ENCODE peak calls at places on chromosome 13, in four cellular contexts. One of them, this sample, is unnamed.
A peak's percentile ranks its signal among the peaks of the same experiment; 100 is the strongest.

GRCh38 chr13:22287343-22287922 is 616.6 kb downstream of the FGF9 start:
- DNase-seq in cardiac fibroblast: no peak
- DNase-seq in HFFc6: no peak
- DNase-seq in CD4-positive, alpha-beta T cell: no peak
- DNase-seq in this sample: no peak

GRCh38 chr13:29937836-29938235 is 87.4 kb upstream of the UBL3 start:
- DNase-seq in HFFc6: no peak
- DNase-seq in CD4-positive, alpha-beta T cell: peak; percentile 31
- DNase-seq in cardiac fibroblast: no peak
- DNase-seq in this sample: no peak

GRCh38 chr13:35600137-35600536 is 123.6 kb upstream of the MAB21L1 start:
- DNase-seq in CD4-positive, alpha-beta T cell: no peak
- DNase-seq in cardiac fibroblast: peak; percentile 45
- DNase-seq in HFFc6: peak; percentile 44
- DNase-seq in this sample: no peak

GRCh38 chr13:113887700-113888201 is 23.9 kb upstream of the GAS6 start:
- DNase-seq in cardiac fibroblast: peak; percentile 23
- DNase-seq in CD4-positive, alpha-beta T cell: no peak
- DNase-seq in HFFc6: no peak
- DNase-seq in this sample: peak; percentile 21

GRCh38 chr13:100600461-100600860 is 11.9 kb upstream of the GGACT start:
- DNase-seq in HFFc6: no peak
- DNase-seq in CD4-positive, alpha-beta T cell: no peak
- DNase-seq in cardiac fibroblast: no peak
- DNase-seq in this sample: no peak

GRCh38 chr13:24777171-24777570 is 13.2 kb downstream of the RNF17 start:
- DNase-seq in HFFc6: no peak
- DNase-seq in CD4-positive, alpha-beta T cell: no peak
- DNase-seq in cardiac fibroblast: no peak
- DNase-seq in this sample: no peak

GRCh38 chr13:99133230-99133629 is 67.4 kb upstream of the UBAC2 start:
- DNase-seq in HFFc6: no peak
- DNase-seq in cardiac fibroblast: no peak
- DNase-seq in CD4-positive, alpha-beta T cell: no peak
- DNase-seq in this sample: peak; percentile 27

GRCh38 chr13:109979186-109979585 is 192.8 kb upstream of the IRS2 start:
- DNase-seq in cardiac fibroblast: no peak
- DNase-seq in HFFc6: no peak
- DNase-seq in CD4-positive, alpha-beta T cell: no peak
- DNase-seq in this sample: no peak

GRCh38 chr13:114118086-114118762 is 14.2 kb downstream of the RASA3 start:
- DNase-seq in HFFc6: peak; percentile 68
- DNase-seq in CD4-positive, alpha-beta T cell: no peak
- DNase-seq in cardiac fibroblast: no peak
- DNase-seq in this sample: no peak

GRCh38 chr13:80235559-80236296 is 105.2 kb downstream of the SPRY2 start:
- DNase-seq in cardiac fibroblast: peak; percentile 65
- DNase-seq in CD4-positive, alpha-beta T cell: no peak
- DNase-seq in HFFc6: no peak
- DNase-seq in this sample: no peak

GRCh38 chr13:114339779-114340534 is 25.7 kb downstream of the CHAMP1 start:
- DNase-seq in cardiac fibroblast: peak; percentile 59
- DNase-seq in CD4-positive, alpha-beta T cell: peak; percentile 21
- DNase-seq in HFFc6: peak; percentile 55
- DNase-seq in this sample: no peak

GRCh38 chr13:25928941-25929505 is 122.8 kb downstream of the SHISA2 start:
- DNase-seq in HFFc6: no peak
- DNase-seq in CD4-positive, alpha-beta T cell: no peak
- DNase-seq in cardiac fibroblast: no peak
- DNase-seq in this sample: no peak

GRCh38 chr13:81377926-81378325 is 1037.0 kb upstream of the SPRY2 start:
- DNase-seq in cardiac fibroblast: no peak
- DNase-seq in HFFc6: no peak
- DNase-seq in CD4-positive, alpha-beta T cell: no peak
- DNase-seq in this sample: no peak

GRCh38 chr13:101916108-101916757 is 463.8 kb downstream of the ITGBL1 start:
- DNase-seq in CD4-positive, alpha-beta T cell: no peak
- DNase-seq in HFFc6: no peak
- DNase-seq in cardiac fibroblast: peak; percentile 17
- DNase-seq in this sample: peak; percentile 85

GRCh38 chr13:60583196-60583908 is 186.3 kb downstream of the TDRD3 start:
- DNase-seq in HFFc6: peak; percentile 9
- DNase-seq in cardiac fibroblast: peak; percentile 92
- DNase-seq in CD4-positive, alpha-beta T cell: no peak
- DNase-seq in this sample: no peak

GRCh38 chr13:99313473-99313872 is 6.3 kb upstream of the GPR183 start:
- DNase-seq in cardiac fibroblast: no peak
- DNase-seq in CD4-positive, alpha-beta T cell: no peak
- DNase-seq in HFFc6: no peak
- DNase-seq in this sample: no peak

GRCh38 chr13:21973437-21974125 is 302.7 kb downstream of the FGF9 start:
- DNase-seq in HFFc6: no peak
- DNase-seq in CD4-positive, alpha-beta T cell: no peak
- DNase-seq in cardiac fibroblast: no peak
- DNase-seq in this sample: no peak

GRCh38 chr13:112968910-112969691 is at the start of gene MCF2L:
- DNase-seq in HFFc6: no peak
- DNase-seq in CD4-positive, alpha-beta T cell: peak; percentile 74
- DNase-seq in cardiac fibroblast: peak; percentile 42
- DNase-seq in this sample: no peak

GRCh38 chr13:33108620-33109019 is 92.4 kb downstream of the KL start:
- DNase-seq in cardiac fibroblast: peak; percentile 44
- DNase-seq in HFFc6: peak; percentile 70
- DNase-seq in CD4-positive, alpha-beta T cell: no peak
- DNase-seq in this sample: no peak

GRCh38 chr13:31538067-31539042 is 201.0 kb upstream of the RXFP2 start:
- DNase-seq in HFFc6: peak; percentile 19
- DNase-seq in cardiac fibroblast: peak; percentile 71
- DNase-seq in CD4-positive, alpha-beta T cell: no peak
- DNase-seq in this sample: no peak

GRCh38 chr13:52850396-52851152 is 2.1 kb upstream of the PCDH8 start:
- DNase-seq in HFFc6: no peak
- DNase-seq in cardiac fibroblast: peak; percentile 34
- DNase-seq in CD4-positive, alpha-beta T cell: no peak
- DNase-seq in this sample: peak; percentile 88

GRCh38 chr13:75607447-75607846 is 28.7 kb upstream of the LMO7 start:
- DNase-seq in HFFc6: no peak
- DNase-seq in CD4-positive, alpha-beta T cell: no peak
- DNase-seq in cardiac fibroblast: no peak
- DNase-seq in this sample: no peak

GRCh38 chr13:32391101-32391620 is 36.8 kb downstream of the N4BP2L1 start:
- DNase-seq in CD4-positive, alpha-beta T cell: no peak
- DNase-seq in HFFc6: peak; percentile 3
- DNase-seq in cardiac fibroblast: no peak
- DNase-seq in this sample: no peak

GRCh38 chr13:41827507-41828213 is 133.2 kb downstream of the VWA8 start:
- DNase-seq in CD4-positive, alpha-beta T cell: no peak
- DNase-seq in HFFc6: peak; percentile 89
- DNase-seq in cardiac fibroblast: peak; percentile 96
- DNase-seq in this sample: no peak

GRCh38 chr13:49604570-49604969 is 19.2 kb upstream of the RCBTB1 start:
- DNase-seq in cardiac fibroblast: no peak
- DNase-seq in HFFc6: no peak
- DNase-seq in CD4-positive, alpha-beta T cell: no peak
- DNase-seq in this sample: no peak

GRCh38 chr13:79427265-79427664 is 21.2 kb upstream of the RBM26 start:
- DNase-seq in HFFc6: no peak
- DNase-seq in CD4-positive, alpha-beta T cell: no peak
- DNase-seq in cardiac fibroblast: no peak
- DNase-seq in this sample: no peak

GRCh38 chr13:100473087-100473486 is 115.5 kb downstream of the GGACT start:
- DNase-seq in CD4-positive, alpha-beta T cell: no peak
- DNase-seq in cardiac fibroblast: no peak
- DNase-seq in HFFc6: no peak
- DNase-seq in this sample: no peak

GRCh38 chr13:33867472-33867871 is 49.5 kb downstream of the RFC3 start:
- DNase-seq in HFFc6: no peak
- DNase-seq in cardiac fibroblast: no peak
- DNase-seq in CD4-positive, alpha-beta T cell: no peak
- DNase-seq in this sample: no peak

GRCh38 chr13:43411741-43412140 is 375.0 kb downstream of the ENOX1 start:
- DNase-seq in CD4-positive, alpha-beta T cell: no peak
- DNase-seq in cardiac fibroblast: no peak
- DNase-seq in HFFc6: no peak
- DNase-seq in this sample: no peak

DNA sequence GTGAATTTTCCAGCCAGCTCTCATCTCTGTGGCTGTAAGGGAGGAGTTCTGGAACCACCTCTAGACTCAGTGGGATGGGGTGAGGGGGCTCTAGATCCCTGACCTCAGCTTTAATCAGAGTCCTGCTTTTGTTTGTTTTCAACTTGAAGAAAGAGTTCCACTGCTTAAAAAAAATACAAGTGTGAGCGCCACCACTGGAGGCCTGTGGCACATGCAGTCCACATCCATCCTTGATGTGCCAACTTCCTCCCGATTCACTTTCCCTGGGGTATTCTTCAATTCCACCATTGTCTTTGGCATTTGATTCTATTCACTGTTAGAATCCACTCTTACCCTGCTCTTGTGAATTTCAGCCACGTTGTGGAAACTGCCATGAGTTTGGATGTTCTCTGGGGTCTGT is 62.4 kb upstream of the GJB6 start:
- DNase-seq in HFFc6: no peak
- DNase-seq in CD4-positive, alpha-beta T cell: no peak
- DNase-seq in cardiac fibroblast: no peak
- DNase-seq in this sample: no peak
- TF ChIP-seq CTCF in HFFc6: peak; percentile 53
- TF ChIP-seq CTCF in CD4-positive, alpha-beta T cell: no peak
- TF ChIP-seq CTCF in cardiac fibroblast: peak; percentile 15
- TF ChIP-seq CTCF in this sample: no peak

GRCh38 chr13:94552095-94552494 is 43.9 kb downstream of the TGDS start:
- DNase-seq in HFFc6: no peak
- DNase-seq in CD4-positive, alpha-beta T cell: no peak
- DNase-seq in cardiac fibroblast: no peak
- DNase-seq in this sample: no peak

GRCh38 chr13:94546071-94546839 is 49.7 kb downstream of the TGDS start:
- DNase-seq in CD4-positive, alpha-beta T cell: no peak
- DNase-seq in HFFc6: no peak
- DNase-seq in cardiac fibroblast: no peak
- DNase-seq in this sample: no peak

GRCh38 chr13:94550030-94550738 is 45.8 kb downstream of the TGDS start:
- DNase-seq in HFFc6: peak; percentile 17
- DNase-seq in CD4-positive, alpha-beta T cell: no peak
- DNase-seq in cardiac fibroblast: peak; percentile 71
- DNase-seq in this sample: no peak

GRCh38 chr13:94548382-94549240 is 47.3 kb downstream of the TGDS start:
- DNase-seq in cardiac fibroblast: peak; percentile 51
- DNase-seq in HFFc6: no peak
- DNase-seq in CD4-positive, alpha-beta T cell: peak; percentile 38
- DNase-seq in this sample: no peak

DNA sequence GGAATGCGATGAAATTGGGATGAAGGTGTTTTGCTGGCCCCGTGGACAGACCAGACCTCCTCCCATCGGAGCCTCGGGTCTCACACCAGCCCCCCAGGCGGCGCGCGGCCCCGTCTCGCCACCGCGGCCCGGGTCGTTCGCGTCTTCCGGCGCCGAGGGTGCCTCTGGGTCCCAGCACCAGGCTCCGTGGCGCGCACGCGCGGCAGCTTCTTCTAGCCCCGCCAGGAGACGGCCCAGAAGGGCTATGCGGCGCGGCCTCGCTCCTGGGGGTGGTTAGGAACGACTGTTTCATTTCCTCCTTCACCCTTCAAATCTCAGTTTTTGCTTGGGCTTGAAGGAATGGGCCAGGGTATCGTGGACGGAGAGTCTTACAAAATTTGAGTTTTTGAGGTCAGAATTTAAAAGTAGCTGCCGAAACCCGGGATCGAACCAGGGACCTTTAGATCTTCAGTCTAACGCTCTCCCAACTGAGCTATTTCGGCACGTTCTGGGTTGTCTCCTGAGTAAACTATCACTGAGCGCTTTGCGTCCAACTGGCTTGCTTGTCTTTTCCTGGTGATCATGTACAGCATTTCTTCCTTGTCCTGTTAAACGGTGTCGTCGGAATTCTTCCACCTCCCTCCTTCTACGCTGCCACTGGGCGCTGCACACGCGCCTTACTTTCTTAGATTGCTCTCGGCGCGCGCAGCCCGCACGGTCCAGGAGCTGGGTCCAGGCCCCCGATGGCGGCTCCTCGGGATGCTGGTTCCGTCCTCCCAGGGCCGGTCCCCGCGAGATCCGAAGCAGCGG is 46.5 kb downstream of the TGDS start:
- DNase-seq in HFFc6: peak; percentile 97
- DNase-seq in cardiac fibroblast: peak; percentile 97
- DNase-seq in CD4-positive, alpha-beta T cell: peak; percentile 88
- DNase-seq in this sample: peak; percentile 97
- TF ChIP-seq CTCF in HFFc6: no peak
- TF ChIP-seq CTCF in cardiac fibroblast: no peak
- TF ChIP-seq CTCF in CD4-positive, alpha-beta T cell: no peak
- TF ChIP-seq CTCF in this sample: no peak

GRCh38 chr13:27625839-27626238 is 4.1 kb downstream of the POLR1D start:
- DNase-seq in CD4-positive, alpha-beta T cell: no peak
- DNase-seq in HFFc6: no peak
- DNase-seq in cardiac fibroblast: no peak
- DNase-seq in this sample: no peak
- TF ChIP-seq CTCF in CD4-positive, alpha-beta T cell: no peak
- TF ChIP-seq CTCF in HFFc6: no peak
- TF ChIP-seq CTCF in cardiac fibroblast: no peak
- TF ChIP-seq CTCF in this sample: no peak

DNA sequence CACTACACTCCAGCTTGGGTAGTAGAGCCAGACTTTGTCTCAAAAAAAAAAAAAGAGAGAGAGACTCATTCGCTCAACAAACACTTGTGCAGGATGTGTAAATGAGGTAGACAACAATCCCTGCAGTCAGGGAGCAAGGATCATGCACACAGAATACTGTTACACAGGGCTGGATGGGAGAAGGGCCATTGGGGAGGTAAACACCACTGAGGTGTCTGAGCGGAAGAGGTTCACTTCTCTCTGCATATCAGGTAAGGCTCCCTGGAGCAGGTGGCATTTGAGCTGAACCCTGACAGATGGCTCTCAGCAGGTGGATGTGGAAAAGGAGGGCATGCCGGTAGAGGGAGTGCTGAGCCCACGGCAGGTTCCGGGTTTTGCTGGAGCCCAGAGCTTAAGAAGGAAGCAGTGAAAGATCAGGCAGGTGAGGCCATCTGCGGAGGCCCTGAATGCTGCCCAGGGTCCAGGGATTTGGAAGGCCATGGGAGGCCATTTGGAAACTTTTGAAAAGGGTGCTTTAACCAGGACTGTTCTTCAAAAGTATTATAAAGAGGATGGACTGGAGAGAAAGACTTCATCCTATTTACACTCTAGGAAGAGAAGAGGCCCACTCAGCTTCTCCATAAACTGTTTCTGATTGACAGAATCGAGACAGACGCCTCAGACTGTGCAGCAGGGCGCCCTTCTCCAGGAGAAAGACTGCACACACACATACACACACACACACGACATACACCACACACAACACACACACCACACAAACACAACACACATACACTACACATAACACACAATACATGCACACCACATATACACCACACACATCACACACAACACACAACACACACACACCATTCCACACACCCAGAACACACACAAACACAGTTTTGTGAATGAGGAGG is 199.4 kb downstream of the USP12 start:
- DNase-seq in cardiac fibroblast: peak; percentile 8
- DNase-seq in HFFc6: no peak
- DNase-seq in CD4-positive, alpha-beta T cell: no peak
- DNase-seq in this sample: no peak
- TF ChIP-seq CTCF in cardiac fibroblast: peak; percentile 11
- TF ChIP-seq CTCF in HFFc6: peak; percentile 70
- TF ChIP-seq CTCF in CD4-positive, alpha-beta T cell: peak; percentile 28
- TF ChIP-seq CTCF in this sample: peak; percentile 42